ENCODE peak calls at places on chromosome 3, in four cellular contexts. One of them, this sample, is unnamed.

GRCh38 chr3:157066335-157067071 is 93.4 kb downstream of the CCNL1 start:
- DNase-seq in dermis blood vessel endothelial cell: no peak
- DNase-seq in RWPE1: no peak
- DNase-seq in substantia nigra: no peak
- DNase-seq in this sample: no peak

GRCh38 chr3:122893282-122893681 is 98.4 kb downstream of the SLC49A4 start:
- DNase-seq in RWPE1: peak; percentile 86
- DNase-seq in dermis blood vessel endothelial cell: peak; percentile 5
- DNase-seq in substantia nigra: no peak
- DNase-seq in this sample: peak; percentile 91

GRCh38 chr3:129424185-129424841 is 4.1 kb downstream of the EFCAB12 start:
- DNase-seq in RWPE1: peak; percentile 48
- DNase-seq in dermis blood vessel endothelial cell: no peak
- DNase-seq in substantia nigra: no peak
- DNase-seq in this sample: peak; percentile 67

GRCh38 chr3:45275006-45275704 is 49.1 kb upstream of the TMEM158 start:
- DNase-seq in RWPE1: no peak
- DNase-seq in substantia nigra: no peak
- DNase-seq in dermis blood vessel endothelial cell: no peak
- DNase-seq in this sample: no peak

GRCh38 chr3:128710816-128711433 is 15.1 kb upstream of the RAB7A start:
- DNase-seq in substantia nigra: no peak
- DNase-seq in dermis blood vessel endothelial cell: no peak
- DNase-seq in RWPE1: no peak
- DNase-seq in this sample: no peak

GRCh38 chr3:193377591-193377990 is 962 bp downstream of the ATP13A5 start:
- DNase-seq in dermis blood vessel endothelial cell: no peak
- DNase-seq in substantia nigra: no peak
- DNase-seq in RWPE1: no peak
- DNase-seq in this sample: no peak

GRCh38 chr3:84487296-84487695 is 471.5 kb upstream of the CADM2 start:
- DNase-seq in dermis blood vessel endothelial cell: no peak
- DNase-seq in RWPE1: no peak
- DNase-seq in substantia nigra: no peak
- DNase-seq in this sample: no peak

GRCh38 chr3:150286390-150287147 is 121.5 kb upstream of the TSC22D2 start:
- DNase-seq in RWPE1: peak; percentile 58
- DNase-seq in substantia nigra: no peak
- DNase-seq in dermis blood vessel endothelial cell: peak; percentile 82
- DNase-seq in this sample: peak; percentile 74

GRCh38 chr3:190444576-190445145 is 5.0 kb downstream of the TMEM207 start:
- DNase-seq in dermis blood vessel endothelial cell: no peak
- DNase-seq in RWPE1: no peak
- DNase-seq in substantia nigra: no peak
- DNase-seq in this sample: no peak

GRCh38 chr3:118818386-118818785 is 216.3 kb downstream of the IGSF11 start:
- DNase-seq in substantia nigra: no peak
- DNase-seq in RWPE1: no peak
- DNase-seq in dermis blood vessel endothelial cell: no peak
- DNase-seq in this sample: peak; percentile 38

GRCh38 chr3:190909908-190910307 is 47.4 kb upstream of the GMNC start:
- DNase-seq in dermis blood vessel endothelial cell: no peak
- DNase-seq in substantia nigra: no peak
- DNase-seq in RWPE1: no peak
- DNase-seq in this sample: no peak

GRCh38 chr3:12999147-13000140 is 73.8 kb downstream of the IQSEC1 start:
- DNase-seq in RWPE1: no peak
- DNase-seq in substantia nigra: peak; percentile 71
- DNase-seq in dermis blood vessel endothelial cell: no peak
- DNase-seq in this sample: no peak

GRCh38 chr3:123533554-123534159 is 51.2 kb downstream of the HACD2 start:
- DNase-seq in dermis blood vessel endothelial cell: no peak
- DNase-seq in RWPE1: no peak
- DNase-seq in substantia nigra: no peak
- DNase-seq in this sample: no peak

GRCh38 chr3:133294253-133294652 is 105.6 kb upstream of the BFSP2 start:
- DNase-seq in substantia nigra: no peak
- DNase-seq in RWPE1: peak; percentile 23
- DNase-seq in dermis blood vessel endothelial cell: no peak
- DNase-seq in this sample: peak; percentile 40

GRCh38 chr3:113194747-113195400 is 16.5 kb upstream of the BOC start:
- DNase-seq in dermis blood vessel endothelial cell: no peak
- DNase-seq in RWPE1: no peak
- DNase-seq in substantia nigra: no peak
- DNase-seq in this sample: peak; percentile 12

GRCh38 chr3:98741121-98741716 is 21.9 kb upstream of the ST3GAL6 start:
- DNase-seq in substantia nigra: no peak
- DNase-seq in RWPE1: peak; percentile 36
- DNase-seq in dermis blood vessel endothelial cell: no peak
- DNase-seq in this sample: peak; percentile 77

GRCh38 chr3:115913069-115913686 is 289.9 kb downstream of the GAP43 start:
- DNase-seq in dermis blood vessel endothelial cell: no peak
- DNase-seq in substantia nigra: no peak
- DNase-seq in RWPE1: peak; percentile 24
- DNase-seq in this sample: peak; percentile 44

GRCh38 chr3:170038434-170039110 is 777 bp downstream of the GPR160 start:
- DNase-seq in RWPE1: no peak
- DNase-seq in substantia nigra: no peak
- DNase-seq in dermis blood vessel endothelial cell: peak; percentile 16
- DNase-seq in this sample: no peak

GRCh38 chr3:65078748-65079147 is 390.9 kb upstream of the ADAMTS9 start:
- DNase-seq in dermis blood vessel endothelial cell: no peak
- DNase-seq in RWPE1: no peak
- DNase-seq in substantia nigra: no peak
- DNase-seq in this sample: no peak

GRCh38 chr3:10867384-10867783 is 51.4 kb downstream of the SLC6A11 start:
- DNase-seq in dermis blood vessel endothelial cell: peak; percentile 35
- DNase-seq in RWPE1: peak; percentile 21
- DNase-seq in substantia nigra: no peak
- DNase-seq in this sample: no peak

GRCh38 chr3:132343018-132343612 is 25.9 kb downstream of the ACP3 start:
- DNase-seq in substantia nigra: no peak
- DNase-seq in RWPE1: peak; percentile 30
- DNase-seq in dermis blood vessel endothelial cell: peak; percentile 75
- DNase-seq in this sample: peak; percentile 68

GRCh38 chr3:141000027-141000663 is 51.0 kb upstream of the SPSB4 start:
- DNase-seq in substantia nigra: peak; percentile 45
- DNase-seq in RWPE1: peak; percentile 33
- DNase-seq in dermis blood vessel endothelial cell: peak; percentile 75
- DNase-seq in this sample: peak; percentile 53

GRCh38 chr3:175346573-175347356 is 487.6 kb downstream of the NAALADL2 start:
- DNase-seq in dermis blood vessel endothelial cell: peak; percentile 47
- DNase-seq in substantia nigra: no peak
- DNase-seq in RWPE1: peak; percentile 84
- DNase-seq in this sample: peak; percentile 93

GRCh38 chr3:111688190-111688800 is 93.1 kb upstream of the ZBED2 start:
- DNase-seq in substantia nigra: no peak
- DNase-seq in RWPE1: no peak
- DNase-seq in dermis blood vessel endothelial cell: no peak
- DNase-seq in this sample: no peak

GRCh38 chr3:20225769-20226168 is 39.8 kb upstream of the SGO1 start:
- DNase-seq in substantia nigra: no peak
- DNase-seq in dermis blood vessel endothelial cell: peak; percentile 77
- DNase-seq in RWPE1: peak; percentile 1
- DNase-seq in this sample: peak; percentile 40

GRCh38 chr3:129462365-129462968 is 22.4 kb downstream of the IFT122 start:
- DNase-seq in RWPE1: no peak
- DNase-seq in dermis blood vessel endothelial cell: no peak
- DNase-seq in substantia nigra: no peak
- DNase-seq in this sample: no peak

GRCh38 chr3:46700772-46701171 is 420 bp upstream of the TMIE start:
- DNase-seq in dermis blood vessel endothelial cell: peak; percentile 13
- DNase-seq in substantia nigra: peak; percentile 76
- DNase-seq in RWPE1: no peak
- DNase-seq in this sample: no peak

GRCh38 chr3:29156071-29156715 is 124.7 kb upstream of the RBMS3 start:
- DNase-seq in substantia nigra: no peak
- DNase-seq in dermis blood vessel endothelial cell: no peak
- DNase-seq in RWPE1: no peak
- DNase-seq in this sample: peak; percentile 69

GRCh38 chr3:192543163-192543562 is 184.2 kb downstream of the FGF12 start:
- DNase-seq in substantia nigra: no peak
- DNase-seq in dermis blood vessel endothelial cell: no peak
- DNase-seq in RWPE1: no peak
- DNase-seq in this sample: no peak

GRCh38 chr3:131708216-131708615 is 205.4 kb upstream of the MRPL3 start:
- DNase-seq in dermis blood vessel endothelial cell: no peak
- DNase-seq in substantia nigra: no peak
- DNase-seq in RWPE1: no peak
- DNase-seq in this sample: peak; percentile 16

GRCh38 chr3:72338082-72338941 is 509.9 kb downstream of the SHQ1 start:
- DNase-seq in dermis blood vessel endothelial cell: peak; percentile 21
- DNase-seq in RWPE1: peak; percentile 37
- DNase-seq in substantia nigra: no peak
- DNase-seq in this sample: peak; percentile 89

GRCh38 chr3:4977889-4978258 is 1.4 kb upstream of the BHLHE40 start:
- DNase-seq in RWPE1: no peak
- DNase-seq in dermis blood vessel endothelial cell: no peak
- DNase-seq in substantia nigra: no peak
- DNase-seq in this sample: peak; percentile 54

GRCh38 chr3:186053954-186054353 is 54.9 kb downstream of the ETV5 start:
- DNase-seq in dermis blood vessel endothelial cell: no peak
- DNase-seq in substantia nigra: no peak
- DNase-seq in RWPE1: no peak
- DNase-seq in this sample: no peak

GRCh38 chr3:111045564-111045963 is 26.1 kb upstream of the NECTIN3 start:
- DNase-seq in substantia nigra: no peak
- DNase-seq in dermis blood vessel endothelial cell: no peak
- DNase-seq in RWPE1: no peak
- DNase-seq in this sample: peak; percentile 34

GRCh38 chr3:192223815-192224214 is 503.5 kb downstream of the FGF12 start:
- DNase-seq in substantia nigra: no peak
- DNase-seq in RWPE1: no peak
- DNase-seq in dermis blood vessel endothelial cell: no peak
- DNase-seq in this sample: no peak

GRCh38 chr3:13795816-13796215 is 84.1 kb downstream of the WNT7A start:
- DNase-seq in substantia nigra: no peak
- DNase-seq in RWPE1: no peak
- DNase-seq in dermis blood vessel endothelial cell: no peak
- DNase-seq in this sample: no peak

GRCh38 chr3:72482589-72483249 is 365.5 kb downstream of the SHQ1 start:
- DNase-seq in substantia nigra: no peak
- DNase-seq in RWPE1: peak; percentile 81
- DNase-seq in dermis blood vessel endothelial cell: peak; percentile 92
- DNase-seq in this sample: peak; percentile 74

GRCh38 chr3:40584625-40585189 is 59.9 kb downstream of the ZNF621 start:
- DNase-seq in substantia nigra: peak; percentile 84
- DNase-seq in RWPE1: peak; percentile 47
- DNase-seq in dermis blood vessel endothelial cell: peak; percentile 89
- DNase-seq in this sample: peak; percentile 44

This sample was measured in bronchial epithelial cell.